ENCODE peak calls at places on chromosome 11, in seven cellular contexts. One of them, this sample, is unnamed.

GRCh38 chr11:32311351-32312077 is 123.8 kb downstream of the WT1 start:
- DNase-seq in skeletal muscle cell: no peak
- DNase-seq in SJSA1: no peak
- DNase-seq in foreskin fibroblast: no peak
- DNase-seq in NCI-H1092 treated with DMSO at 0.1 percent for 48 hours: no peak
- DNase-seq in iris pigment epithelial cell: no peak
- DNase-seq in NCI-H1048: no peak
- DNase-seq in this sample: no peak

GRCh38 chr11:8699903-8700302 is 17.3 kb downstream of the RPL27A start:
- DNase-seq in iris pigment epithelial cell: peak; percentile 66
- DNase-seq in foreskin fibroblast: peak; percentile 57
- DNase-seq in NCI-H1048: no peak
- DNase-seq in skeletal muscle cell: no peak
- DNase-seq in SJSA1: peak; percentile 67
- DNase-seq in NCI-H1092 treated with DMSO at 0.1 percent for 48 hours: no peak
- DNase-seq in this sample: peak; percentile 78

GRCh38 chr11:135037828-135038227 is 625.8 kb upstream of the B3GAT1 start:
- DNase-seq in iris pigment epithelial cell: no peak
- DNase-seq in skeletal muscle cell: no peak
- DNase-seq in foreskin fibroblast: no peak
- DNase-seq in NCI-H1048: no peak
- DNase-seq in NCI-H1092 treated with DMSO at 0.1 percent for 48 hours: no peak
- DNase-seq in SJSA1: no peak
- DNase-seq in this sample: no peak

GRCh38 chr11:17745032-17745772 is 10.6 kb downstream of the KCNC1 start:
- DNase-seq in NCI-H1092 treated with DMSO at 0.1 percent for 48 hours: no peak
- DNase-seq in iris pigment epithelial cell: no peak
- DNase-seq in foreskin fibroblast: no peak
- DNase-seq in NCI-H1048: no peak
- DNase-seq in skeletal muscle cell: no peak
- DNase-seq in SJSA1: no peak
- DNase-seq in this sample: no peak

GRCh38 chr11:76835928-76836612 is 24.6 kb upstream of the ACER3 start:
- DNase-seq in NCI-H1092 treated with DMSO at 0.1 percent for 48 hours: peak; percentile 97
- DNase-seq in iris pigment epithelial cell: peak; percentile 69
- DNase-seq in NCI-H1048: no peak
- DNase-seq in foreskin fibroblast: peak; percentile 76
- DNase-seq in SJSA1: peak; percentile 4
- DNase-seq in skeletal muscle cell: peak; percentile 41
- DNase-seq in this sample: peak; percentile 59

GRCh38 chr11:96114178-96115070 is 190.5 kb upstream of the MTMR2 start:
- DNase-seq in NCI-H1048: no peak
- DNase-seq in SJSA1: no peak
- DNase-seq in NCI-H1092 treated with DMSO at 0.1 percent for 48 hours: no peak
- DNase-seq in foreskin fibroblast: no peak
- DNase-seq in skeletal muscle cell: no peak
- DNase-seq in iris pigment epithelial cell: no peak
- DNase-seq in this sample: no peak

GRCh38 chr11:70311616-70312015 is 41.1 kb downstream of the PPFIA1 start:
- DNase-seq in NCI-H1092 treated with DMSO at 0.1 percent for 48 hours: no peak
- DNase-seq in NCI-H1048: no peak
- DNase-seq in SJSA1: no peak
- DNase-seq in foreskin fibroblast: no peak
- DNase-seq in iris pigment epithelial cell: no peak
- DNase-seq in skeletal muscle cell: no peak
- DNase-seq in this sample: no peak

GRCh38 chr11:77411238-77411637 is 62.7 kb downstream of the PAK1 start:
- DNase-seq in SJSA1: no peak
- DNase-seq in iris pigment epithelial cell: peak; percentile 29
- DNase-seq in NCI-H1048: no peak
- DNase-seq in NCI-H1092 treated with DMSO at 0.1 percent for 48 hours: no peak
- DNase-seq in skeletal muscle cell: no peak
- DNase-seq in foreskin fibroblast: no peak
- DNase-seq in this sample: peak; percentile 65

GRCh38 chr11:96200243-96200642 is 142.8 kb downstream of the MAML2 start:
- DNase-seq in NCI-H1048: no peak
- DNase-seq in iris pigment epithelial cell: peak; percentile 95
- DNase-seq in SJSA1: peak; percentile 82
- DNase-seq in skeletal muscle cell: peak; percentile 92
- DNase-seq in NCI-H1092 treated with DMSO at 0.1 percent for 48 hours: no peak
- DNase-seq in foreskin fibroblast: peak; percentile 63
- DNase-seq in this sample: no peak

GRCh38 chr11:6468712-6469495 is 4.8 kb downstream of the TRIM3 start:
- DNase-seq in NCI-H1048: peak; percentile 52
- DNase-seq in foreskin fibroblast: peak; percentile 48
- DNase-seq in skeletal muscle cell: peak; percentile 68
- DNase-seq in NCI-H1092 treated with DMSO at 0.1 percent for 48 hours: no peak
- DNase-seq in iris pigment epithelial cell: peak; percentile 93
- DNase-seq in SJSA1: peak; percentile 39
- DNase-seq in this sample: peak; percentile 96

GRCh38 chr11:11435673-11436072 is 82.6 kb upstream of the CSNK2A3 start:
- DNase-seq in SJSA1: no peak
- DNase-seq in foreskin fibroblast: no peak
- DNase-seq in NCI-H1048: no peak
- DNase-seq in iris pigment epithelial cell: no peak
- DNase-seq in skeletal muscle cell: no peak
- DNase-seq in NCI-H1092 treated with DMSO at 0.1 percent for 48 hours: no peak
- DNase-seq in this sample: no peak

GRCh38 chr11:69878927-69879733 is 59.9 kb upstream of the FGF3 start:
- DNase-seq in NCI-H1048: no peak
- DNase-seq in NCI-H1092 treated with DMSO at 0.1 percent for 48 hours: no peak
- DNase-seq in skeletal muscle cell: no peak
- DNase-seq in foreskin fibroblast: no peak
- DNase-seq in iris pigment epithelial cell: no peak
- DNase-seq in SJSA1: no peak
- DNase-seq in this sample: no peak

GRCh38 chr11:63845305-63845704 is 6.4 kb downstream of the MARK2 start:
- DNase-seq in NCI-H1048: no peak
- DNase-seq in skeletal muscle cell: peak; percentile 70
- DNase-seq in NCI-H1092 treated with DMSO at 0.1 percent for 48 hours: no peak
- DNase-seq in iris pigment epithelial cell: peak; percentile 88
- DNase-seq in foreskin fibroblast: peak; percentile 74
- DNase-seq in SJSA1: peak; percentile 38
- DNase-seq in this sample: no peak

GRCh38 chr11:1919428-1920127 is at the start of gene TNNT3:
- DNase-seq in foreskin fibroblast: no peak
- DNase-seq in skeletal muscle cell: no peak
- DNase-seq in NCI-H1048: no peak
- DNase-seq in SJSA1: no peak
- DNase-seq in NCI-H1092 treated with DMSO at 0.1 percent for 48 hours: no peak
- DNase-seq in iris pigment epithelial cell: no peak
- DNase-seq in this sample: peak; percentile 66

GRCh38 chr11:128195057-128195751 is 392.2 kb downstream of the ETS1 start:
- DNase-seq in NCI-H1092 treated with DMSO at 0.1 percent for 48 hours: no peak
- DNase-seq in foreskin fibroblast: no peak
- DNase-seq in skeletal muscle cell: no peak
- DNase-seq in iris pigment epithelial cell: peak; percentile 35
- DNase-seq in NCI-H1048: no peak
- DNase-seq in SJSA1: no peak
- DNase-seq in this sample: no peak

GRCh38 chr11:123072279-123072678 is 10.3 kb upstream of the HSPA8 start:
- DNase-seq in SJSA1: no peak
- DNase-seq in NCI-H1092 treated with DMSO at 0.1 percent for 48 hours: no peak
- DNase-seq in foreskin fibroblast: no peak
- DNase-seq in skeletal muscle cell: no peak
- DNase-seq in iris pigment epithelial cell: no peak
- DNase-seq in NCI-H1048: no peak
- DNase-seq in this sample: no peak

GRCh38 chr11:2516276-2517015 is 71.6 kb downstream of the KCNQ1 start:
- DNase-seq in NCI-H1048: no peak
- DNase-seq in SJSA1: no peak
- DNase-seq in iris pigment epithelial cell: no peak
- DNase-seq in skeletal muscle cell: no peak
- DNase-seq in foreskin fibroblast: no peak
- DNase-seq in NCI-H1092 treated with DMSO at 0.1 percent for 48 hours: no peak
- DNase-seq in this sample: peak; percentile 25

GRCh38 chr11:68812526-68812925 is 29.2 kb downstream of the CPT1A start:
- DNase-seq in SJSA1: no peak
- DNase-seq in NCI-H1048: no peak
- DNase-seq in foreskin fibroblast: no peak
- DNase-seq in iris pigment epithelial cell: no peak
- DNase-seq in NCI-H1092 treated with DMSO at 0.1 percent for 48 hours: no peak
- DNase-seq in skeletal muscle cell: no peak
- DNase-seq in this sample: no peak

GRCh38 chr11:74008373-74009229 is at the start of gene UCP3:
- DNase-seq in NCI-H1092 treated with DMSO at 0.1 percent for 48 hours: peak; percentile 22
- DNase-seq in foreskin fibroblast: no peak
- DNase-seq in NCI-H1048: no peak
- DNase-seq in skeletal muscle cell: no peak
- DNase-seq in SJSA1: no peak
- DNase-seq in iris pigment epithelial cell: no peak
- DNase-seq in this sample: no peak

GRCh38 chr11:45669146-45669545 is 3.7 kb upstream of the CHST1 start:
- DNase-seq in skeletal muscle cell: no peak
- DNase-seq in NCI-H1048: no peak
- DNase-seq in SJSA1: no peak
- DNase-seq in foreskin fibroblast: no peak
- DNase-seq in iris pigment epithelial cell: no peak
- DNase-seq in NCI-H1092 treated with DMSO at 0.1 percent for 48 hours: no peak
- DNase-seq in this sample: no peak

GRCh38 chr11:118306556-118306955 is 2.0 kb downstream of the CD3E start:
- DNase-seq in iris pigment epithelial cell: peak; percentile 11
- DNase-seq in NCI-H1092 treated with DMSO at 0.1 percent for 48 hours: no peak
- DNase-seq in skeletal muscle cell: no peak
- DNase-seq in NCI-H1048: no peak
- DNase-seq in SJSA1: no peak
- DNase-seq in foreskin fibroblast: no peak
- DNase-seq in this sample: no peak

GRCh38 chr11:14500181-14500651 is 605 bp upstream of the COPB1 start:
- DNase-seq in NCI-H1048: peak; percentile 8
- DNase-seq in SJSA1: peak; percentile 76
- DNase-seq in NCI-H1092 treated with DMSO at 0.1 percent for 48 hours: peak; percentile 65
- DNase-seq in skeletal muscle cell: peak; percentile 25
- DNase-seq in iris pigment epithelial cell: peak; percentile 82
- DNase-seq in foreskin fibroblast: peak; percentile 60
- DNase-seq in this sample: peak; percentile 59

GRCh38 chr11:92969634-92970347 is at the start of gene MTNR1B:
- DNase-seq in foreskin fibroblast: no peak
- DNase-seq in NCI-H1048: no peak
- DNase-seq in iris pigment epithelial cell: no peak
- DNase-seq in skeletal muscle cell: no peak
- DNase-seq in SJSA1: no peak
- DNase-seq in NCI-H1092 treated with DMSO at 0.1 percent for 48 hours: peak; percentile 65
- DNase-seq in this sample: no peak

GRCh38 chr11:78100276-78101040 is 20.8 kb upstream of the NDUFC2 start:
- DNase-seq in iris pigment epithelial cell: no peak
- DNase-seq in NCI-H1092 treated with DMSO at 0.1 percent for 48 hours: peak; percentile 98
- DNase-seq in NCI-H1048: no peak
- DNase-seq in foreskin fibroblast: no peak
- DNase-seq in SJSA1: no peak
- DNase-seq in skeletal muscle cell: no peak
- DNase-seq in this sample: no peak

GRCh38 chr11:2150206-2150847 is 10.7 kb downstream of the INS start:
- DNase-seq in skeletal muscle cell: peak; percentile 25
- DNase-seq in foreskin fibroblast: peak; percentile 30
- DNase-seq in iris pigment epithelial cell: peak; percentile 74
- DNase-seq in NCI-H1092 treated with DMSO at 0.1 percent for 48 hours: peak; percentile 66
- DNase-seq in NCI-H1048: no peak
- DNase-seq in SJSA1: peak; percentile 72
- DNase-seq in this sample: no peak

GRCh38 chr11:71055925-71056324 is 196.5 kb downstream of the SHANK2 start:
- DNase-seq in foreskin fibroblast: no peak
- DNase-seq in iris pigment epithelial cell: no peak
- DNase-seq in SJSA1: no peak
- DNase-seq in skeletal muscle cell: no peak
- DNase-seq in NCI-H1092 treated with DMSO at 0.1 percent for 48 hours: no peak
- DNase-seq in NCI-H1048: no peak
- DNase-seq in this sample: no peak

GRCh38 chr11:34495724-34496377 is 17.7 kb downstream of the ELF5 start:
- DNase-seq in NCI-H1048: no peak
- DNase-seq in SJSA1: no peak
- DNase-seq in skeletal muscle cell: no peak
- DNase-seq in foreskin fibroblast: no peak
- DNase-seq in NCI-H1092 treated with DMSO at 0.1 percent for 48 hours: peak; percentile 38
- DNase-seq in iris pigment epithelial cell: no peak
- DNase-seq in this sample: no peak

GRCh38 chr11:33329705-33330329 is 72.6 kb downstream of the HIPK3 start:
- DNase-seq in foreskin fibroblast: peak; percentile 54
- DNase-seq in NCI-H1048: peak; percentile 49
- DNase-seq in SJSA1: peak; percentile 28
- DNase-seq in iris pigment epithelial cell: peak; percentile 73
- DNase-seq in skeletal muscle cell: peak; percentile 27
- DNase-seq in NCI-H1092 treated with DMSO at 0.1 percent for 48 hours: peak; percentile 55
- DNase-seq in this sample: no peak

GRCh38 chr11:122453586-122453985 is 201.9 kb upstream of the UBASH3B start:
- DNase-seq in foreskin fibroblast: no peak
- DNase-seq in skeletal muscle cell: no peak
- DNase-seq in NCI-H1092 treated with DMSO at 0.1 percent for 48 hours: peak; percentile 91
- DNase-seq in SJSA1: no peak
- DNase-seq in iris pigment epithelial cell: no peak
- DNase-seq in NCI-H1048: no peak
- DNase-seq in this sample: no peak

GRCh38 chr11:130623909-130624668 is 175.6 kb downstream of the ADAMTS15 start:
- DNase-seq in skeletal muscle cell: no peak
- DNase-seq in SJSA1: peak; percentile 67
- DNase-seq in NCI-H1048: no peak
- DNase-seq in NCI-H1092 treated with DMSO at 0.1 percent for 48 hours: no peak
- DNase-seq in iris pigment epithelial cell: peak; percentile 52
- DNase-seq in foreskin fibroblast: no peak
- DNase-seq in this sample: no peak

GRCh38 chr11:128852327-128853023 is 14.6 kb downstream of the KCNJ1 start:
- DNase-seq in NCI-H1048: no peak
- DNase-seq in SJSA1: no peak
- DNase-seq in NCI-H1092 treated with DMSO at 0.1 percent for 48 hours: peak; percentile 62
- DNase-seq in iris pigment epithelial cell: no peak
- DNase-seq in skeletal muscle cell: no peak
- DNase-seq in foreskin fibroblast: no peak
- DNase-seq in this sample: no peak

GRCh38 chr11:75356613-75357012 is 5.2 kb upstream of the ARRB1 start:
- DNase-seq in NCI-H1092 treated with DMSO at 0.1 percent for 48 hours: no peak
- DNase-seq in NCI-H1048: no peak
- DNase-seq in skeletal muscle cell: no peak
- DNase-seq in foreskin fibroblast: no peak
- DNase-seq in SJSA1: no peak
- DNase-seq in iris pigment epithelial cell: no peak
- DNase-seq in this sample: no peak

GRCh38 chr11:100328626-100329340 is 358.3 kb upstream of the ARHGAP42 start:
- DNase-seq in NCI-H1048: no peak
- DNase-seq in NCI-H1092 treated with DMSO at 0.1 percent for 48 hours: no peak
- DNase-seq in SJSA1: no peak
- DNase-seq in iris pigment epithelial cell: peak; percentile 14
- DNase-seq in foreskin fibroblast: no peak
- DNase-seq in skeletal muscle cell: no peak
- DNase-seq in this sample: no peak

This sample was measured in aorta.